ENCODE peak calls at places on chromosomes 1 and 21, in five cellular contexts. One of them, this sample, is unnamed.

GRCh38 chr1:212774584-212774983 is 17.0 kb downstream of the NSL1 start:
- DNase-seq in astrocyte of the hippocampus: peak
- DNase-seq in stomach: no peak
- DNase-seq in activated T-helper 1 cell treated with Interleukin-2 at 50 U/mL for 16 hours: no peak
- DNase-seq in HTR-8/SVneo: no peak
- DNase-seq in this sample: no peak

GRCh38 chr1:153635872-153636271 is 2.0 kb downstream of the CHTOP start:
- DNase-seq in astrocyte of the hippocampus: no peak
- DNase-seq in stomach: no peak
- DNase-seq in activated T-helper 1 cell treated with Interleukin-2 at 50 U/mL for 16 hours: no peak
- DNase-seq in HTR-8/SVneo: no peak
- DNase-seq in this sample: no peak

GRCh38 chr1:23394664-23395063 is 25.0 kb upstream of the ZNF436 start:
- DNase-seq in astrocyte of the hippocampus: peak
- DNase-seq in stomach: peak
- DNase-seq in activated T-helper 1 cell treated with Interleukin-2 at 50 U/mL for 16 hours: no peak
- DNase-seq in HTR-8/SVneo: no peak
- DNase-seq in this sample: no peak

GRCh38 chr1:24713176-24713575 is 32.1 kb upstream of the CLIC4 start:
- DNase-seq in astrocyte of the hippocampus: peak
- DNase-seq in stomach: no peak
- DNase-seq in activated T-helper 1 cell treated with Interleukin-2 at 50 U/mL for 16 hours: no peak
- DNase-seq in HTR-8/SVneo: no peak
- DNase-seq in this sample: no peak

GRCh38 chr1:227764019-227764391 is 28.8 kb downstream of the SNAP47 start:
- DNase-seq in astrocyte of the hippocampus: peak
- DNase-seq in stomach: no peak
- DNase-seq in activated T-helper 1 cell treated with Interleukin-2 at 50 U/mL for 16 hours: no peak
- DNase-seq in HTR-8/SVneo: no peak
- DNase-seq in this sample: no peak

GRCh38 chr1:57270926-57271698 is 152.7 kb downstream of the DAB1 start:
- DNase-seq in astrocyte of the hippocampus: peak
- DNase-seq in stomach: no peak
- DNase-seq in activated T-helper 1 cell treated with Interleukin-2 at 50 U/mL for 16 hours: no peak
- DNase-seq in HTR-8/SVneo: no peak
- DNase-seq in this sample: no peak

GRCh38 chr21:16194851-16195251 is 465.1 kb downstream of the USP25 start:
- DNase-seq in astrocyte of the hippocampus: peak
- DNase-seq in stomach: no peak
- DNase-seq in activated T-helper 1 cell treated with Interleukin-2 at 50 U/mL for 16 hours: no peak
- DNase-seq in HTR-8/SVneo: no peak
- DNase-seq in this sample: no peak

GRCh38 chr1:902023-902422 is 21.7 kb upstream of the SAMD11 start:
- DNase-seq in astrocyte of the hippocampus: no peak
- DNase-seq in stomach: no peak
- DNase-seq in activated T-helper 1 cell treated with Interleukin-2 at 50 U/mL for 16 hours: no peak
- DNase-seq in HTR-8/SVneo: no peak
- DNase-seq in this sample: no peak

GRCh38 chr1:84174051-84174556 is 30.0 kb downstream of the PRKACB start:
- DNase-seq in astrocyte of the hippocampus: peak
- DNase-seq in stomach: no peak
- DNase-seq in activated T-helper 1 cell treated with Interleukin-2 at 50 U/mL for 16 hours: no peak
- DNase-seq in HTR-8/SVneo: peak
- DNase-seq in this sample: no peak

GRCh38 chr1:66925944-66926343 is 1.2 kb downstream of the MIER1 start:
- DNase-seq in astrocyte of the hippocampus: no peak
- DNase-seq in stomach: no peak
- DNase-seq in activated T-helper 1 cell treated with Interleukin-2 at 50 U/mL for 16 hours: no peak
- DNase-seq in HTR-8/SVneo: no peak
- DNase-seq in this sample: no peak

GRCh38 chr1:2015383-2015735 is 3.8 kb upstream of the GABRD start:
- DNase-seq in astrocyte of the hippocampus: no peak
- DNase-seq in stomach: no peak
- DNase-seq in activated T-helper 1 cell treated with Interleukin-2 at 50 U/mL for 16 hours: no peak
- DNase-seq in HTR-8/SVneo: no peak
- DNase-seq in this sample: no peak

GRCh38 chr1:115649964-115650363 is 8.2 kb downstream of the VANGL1 start:
- DNase-seq in astrocyte of the hippocampus: peak
- DNase-seq in stomach: peak
- DNase-seq in activated T-helper 1 cell treated with Interleukin-2 at 50 U/mL for 16 hours: no peak
- DNase-seq in HTR-8/SVneo: no peak
- DNase-seq in this sample: no peak

GRCh38 chr1:36467027-36467410 is 2.8 kb upstream of the MRPS15 start:
- DNase-seq in astrocyte of the hippocampus: no peak
- DNase-seq in stomach: no peak
- DNase-seq in activated T-helper 1 cell treated with Interleukin-2 at 50 U/mL for 16 hours: no peak
- DNase-seq in HTR-8/SVneo: no peak
- DNase-seq in this sample: no peak

GRCh38 chr1:65174585-65174984 is 26.6 kb downstream of the AK4 start:
- DNase-seq in astrocyte of the hippocampus: peak
- DNase-seq in stomach: peak
- DNase-seq in activated T-helper 1 cell treated with Interleukin-2 at 50 U/mL for 16 hours: no peak
- DNase-seq in HTR-8/SVneo: peak
- DNase-seq in this sample: no peak

GRCh38 chr1:65412256-65412983 is 8.0 kb upstream of the LEPR start:
- DNase-seq in astrocyte of the hippocampus: no peak
- DNase-seq in stomach: no peak
- DNase-seq in activated T-helper 1 cell treated with Interleukin-2 at 50 U/mL for 16 hours: no peak
- DNase-seq in HTR-8/SVneo: no peak
- DNase-seq in this sample: no peak

GRCh38 chr1:64884261-64885040 is 81.9 kb downstream of the JAK1 start:
- DNase-seq in astrocyte of the hippocampus: no peak
- DNase-seq in stomach: no peak
- DNase-seq in activated T-helper 1 cell treated with Interleukin-2 at 50 U/mL for 16 hours: no peak
- DNase-seq in HTR-8/SVneo: no peak
- DNase-seq in this sample: no peak

GRCh38 chr1:20112279-20113000 is 6.9 kb downstream of the PLA2G2D start:
- DNase-seq in astrocyte of the hippocampus: peak
- DNase-seq in stomach: no peak
- DNase-seq in activated T-helper 1 cell treated with Interleukin-2 at 50 U/mL for 16 hours: no peak
- DNase-seq in HTR-8/SVneo: no peak
- DNase-seq in this sample: no peak

GRCh38 chr1:37478451-37478871 is 4.1 kb downstream of the ZC3H12A start:
- DNase-seq in astrocyte of the hippocampus: no peak
- DNase-seq in stomach: peak
- DNase-seq in activated T-helper 1 cell treated with Interleukin-2 at 50 U/mL for 16 hours: no peak
- DNase-seq in HTR-8/SVneo: no peak
- DNase-seq in this sample: peak

GRCh38 chr21:33968082-33968997 is 52.7 kb upstream of the ATP5PO start:
- DNase-seq in astrocyte of the hippocampus: peak
- DNase-seq in stomach: no peak
- DNase-seq in activated T-helper 1 cell treated with Interleukin-2 at 50 U/mL for 16 hours: no peak
- DNase-seq in HTR-8/SVneo: peak
- DNase-seq in this sample: peak

GRCh38 chr1:68459796-68460195 is 10.0 kb upstream of the RPE65 start:
- DNase-seq in astrocyte of the hippocampus: peak
- DNase-seq in stomach: no peak
- DNase-seq in activated T-helper 1 cell treated with Interleukin-2 at 50 U/mL for 16 hours: no peak
- DNase-seq in HTR-8/SVneo: no peak
- DNase-seq in this sample: no peak

GRCh38 chr1:24641646-24642151 is 1.4 kb upstream of the SRRM1 start:
- DNase-seq in astrocyte of the hippocampus: peak
- DNase-seq in stomach: no peak
- DNase-seq in activated T-helper 1 cell treated with Interleukin-2 at 50 U/mL for 16 hours: no peak
- DNase-seq in HTR-8/SVneo: no peak
- DNase-seq in this sample: no peak

GRCh38 chr21:35563885-35564451 is 496.4 kb downstream of the SETD4 start:
- DNase-seq in astrocyte of the hippocampus: peak
- DNase-seq in stomach: no peak
- DNase-seq in activated T-helper 1 cell treated with Interleukin-2 at 50 U/mL for 16 hours: no peak
- DNase-seq in HTR-8/SVneo: no peak
- DNase-seq in this sample: no peak

GRCh38 chr1:3948344-3948743 is 48.3 kb upstream of the C1orf174 start:
- DNase-seq in astrocyte of the hippocampus: no peak
- DNase-seq in stomach: no peak
- DNase-seq in activated T-helper 1 cell treated with Interleukin-2 at 50 U/mL for 16 hours: no peak
- DNase-seq in HTR-8/SVneo: no peak
- DNase-seq in this sample: no peak

GRCh38 chr21:46210378-46211136 is 18.0 kb downstream of the LSS start:
- DNase-seq in astrocyte of the hippocampus: no peak
- DNase-seq in stomach: no peak
- DNase-seq in activated T-helper 1 cell treated with Interleukin-2 at 50 U/mL for 16 hours: no peak
- DNase-seq in HTR-8/SVneo: no peak
- DNase-seq in this sample: no peak

GRCh38 chr1:200302893-200303250 is 107.0 kb downstream of the ZNF281 start:
- DNase-seq in astrocyte of the hippocampus: peak
- DNase-seq in stomach: peak
- DNase-seq in activated T-helper 1 cell treated with Interleukin-2 at 50 U/mL for 16 hours: no peak
- DNase-seq in HTR-8/SVneo: no peak
- DNase-seq in this sample: no peak

GRCh38 chr1:159341736-159342135 is 39.6 kb downstream of the FCER1A start:
- DNase-seq in astrocyte of the hippocampus: no peak
- DNase-seq in stomach: no peak
- DNase-seq in activated T-helper 1 cell treated with Interleukin-2 at 50 U/mL for 16 hours: no peak
- DNase-seq in HTR-8/SVneo: no peak
- DNase-seq in this sample: no peak

GRCh38 chr1:38013027-38013588 is 574 bp downstream of the UTP11 start:
- DNase-seq in astrocyte of the hippocampus: no peak
- DNase-seq in stomach: no peak
- DNase-seq in activated T-helper 1 cell treated with Interleukin-2 at 50 U/mL for 16 hours: no peak
- DNase-seq in HTR-8/SVneo: no peak
- DNase-seq in this sample: no peak

GRCh38 chr1:218604217-218604616 is 259.1 kb downstream of the TGFB2 start:
- DNase-seq in astrocyte of the hippocampus: no peak
- DNase-seq in stomach: no peak
- DNase-seq in activated T-helper 1 cell treated with Interleukin-2 at 50 U/mL for 16 hours: no peak
- DNase-seq in HTR-8/SVneo: no peak
- DNase-seq in this sample: no peak